ENCODE peak calls at places on chromosomes 5 and 9, in five cellular contexts. S is A549, K is fibroblast of lung, B is transverse colon, U is brain microvascular endothelial cell. G is an unnamed sample.
A peak's percentile ranks its signal among the peaks of the same experiment; 100 is the strongest.

GRCh38 chr9:96245399-96245798 is 56.6 kb downstream of the HSD17B3 start:
- DNase-seq in S (no peak), K (no peak), B (no peak), U (no peak), G (no peak)

GRCh38 chr5:82365744-82366228 is 87.6 kb upstream of the RPS23 start:
- DNase-seq in S (no peak), K (peak; percentile 89), B (no peak), U (peak; percentile 92), G (no peak)

GRCh38 chr5:38807570-38808461 is 38.0 kb upstream of the OSMR start:
- DNase-seq in S (no peak), K (peak; percentile 90), B (no peak), U (peak; percentile 65), G (peak; percentile 77)

GRCh38 chr9:72597181-72597517 is 75.7 kb downstream of the TMC1 start:
- DNase-seq in S (no peak), K (no peak), B (no peak), U (no peak), G (no peak)

GRCh38 chr5:139141410-139141809 is 56.8 kb downstream of the SIL1 start:
- DNase-seq in S (no peak), K (no peak), B (no peak), U (no peak), G (no peak)

GRCh38 chr9:703392-703791 is 138.1 kb upstream of the DMRT1 start:
- DNase-seq in S (no peak), K (no peak), B (no peak), U (no peak), G (no peak)

GRCh38 chr9:113796651-113797426 is 79.3 kb upstream of the ZNF618 start:
- DNase-seq in S (no peak), K (no peak), B (no peak), U (no peak), G (no peak)

GRCh38 chr5:14469485-14470377 is 111.9 kb upstream of the OTULINL start:
- DNase-seq in S (no peak), K (no peak), B (no peak), U (no peak), G (no peak)

GRCh38 chr5:43073597-43074546 is 33.8 kb upstream of the ANXA2R start:
- DNase-seq in S (peak; percentile 41), K (peak; percentile 36), B (peak; percentile 37), U (peak; percentile 41), G (no peak)

GRCh38 chr9:68949271-68950000 is 64.5 kb downstream of the PRKACG start:
- DNase-seq in S (no peak), K (peak; percentile 10), B (peak; percentile 34), U (no peak), G (no peak)

GRCh38 chr5:122908108-122908507 is 62.7 kb downstream of the SNX24 start:
- DNase-seq in S (no peak), K (no peak), B (no peak), U (no peak), G (no peak)

GRCh38 chr5:140235776-140236558 is 61.0 kb downstream of the CYSTM1 start:
- DNase-seq in S (no peak), K (no peak), B (no peak), U (no peak), G (no peak)

GRCh38 chr5:78734094-78734845 is 85.7 kb upstream of the LHFPL2 start:
- DNase-seq in S (no peak), K (no peak), B (no peak), U (no peak), G (no peak)

GRCh38 chr5:41797672-41798071 is 72.6 kb downstream of the OXCT1 start:
- DNase-seq in S (no peak), K (no peak), B (no peak), U (no peak), G (no peak)

GRCh38 chr5:41793156-41793770 is 77.0 kb downstream of the OXCT1 start:
- DNase-seq in S (no peak), K (peak; percentile 92), B (peak; percentile 8), U (peak; percentile 81), G (no peak)

GRCh38 chr5:41796061-41796460 is 74.2 kb downstream of the OXCT1 start:
- DNase-seq in S (no peak), K (no peak), B (no peak), U (no peak), G (no peak)

GRCh38 chr5:41794478-41794877 is 75.7 kb downstream of the OXCT1 start:
- DNase-seq in S (peak; percentile 5), K (peak; percentile 93), B (no peak), U (peak; percentile 97), G (peak; percentile 68)

DNA sequence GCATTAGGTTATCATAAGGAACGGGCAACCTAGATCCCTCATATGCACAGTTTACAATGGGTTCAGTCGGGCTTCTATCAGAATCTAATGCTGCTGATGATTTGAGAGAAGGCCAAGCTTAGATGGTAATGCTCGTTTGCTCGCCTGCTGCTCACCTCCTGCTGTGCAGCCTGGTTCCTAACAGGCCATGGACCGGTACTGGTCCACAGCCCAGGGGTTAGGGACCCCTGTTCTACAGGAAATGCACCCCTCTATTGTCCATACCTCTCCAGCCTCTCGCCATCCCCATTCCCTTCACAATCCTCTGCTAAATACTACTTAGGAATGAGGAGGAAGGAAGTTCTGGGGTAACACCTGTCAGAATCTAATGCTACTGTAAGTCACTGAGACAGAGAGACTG is 75.1 kb downstream of the OXCT1 start:
- DNase-seq in S (no peak), K (no peak), B (no peak), U (no peak), G (no peak)
- H3K4me3 ChIP-seq in S (no peak overlapping the region), K (no peak overlapping the region), B (no peak overlapping the region), U (no peak overlapping the region), G (no peak overlapping the region)

GRCh38 chr9:127907867-127908659 is 8.7 kb upstream of the ST6GALNAC6 start:
- DNase-seq in S (no peak), K (no peak), B (peak; percentile 8), U (no peak), G (no peak)
- TF ChIP-seq CTCF in S (no peak), K (no peak), B (no peak), U (no peak), G (no peak)

GRCh38 chr5:17192191-17192590 is 25.2 kb upstream of the BASP1 start:
- DNase-seq in S (no peak), K (no peak), B (no peak), U (peak; percentile 24), G (no peak)

GRCh38 chr5:17190799-17191391 is 26.5 kb upstream of the BASP1 start:
- DNase-seq in S (no peak), K (no peak), B (peak; percentile 23), U (peak; percentile 16), G (no peak)

GRCh38 chr5:17189381-17190036 is 27.9 kb upstream of the BASP1 start:
- DNase-seq in S (peak; percentile 49), K (peak; percentile 88), B (peak; percentile 83), U (peak; percentile 84), G (no peak)

GRCh38 chr5:17187401-17187800 is 30.0 kb upstream of the BASP1 start:
- DNase-seq in S (no peak), K (peak; percentile 44), B (no peak), U (peak; percentile 45), G (no peak)

GRCh38 chr5:17190242-17190778 is 27.1 kb upstream of the BASP1 start:
- DNase-seq in S (peak; percentile 33), K (peak; percentile 91), B (no peak), U (peak; percentile 76), G (peak; percentile 62)
- H3K4me3 ChIP-seq in S (no peak overlapping the region), K (peak overlapping the region; percentile 0), B (no peak overlapping the region), U (no peak overlapping the region), G (no peak overlapping the region)

GRCh38 chr9:135149876-135150275 is 62.4 kb downstream of the OLFM1 start:
- DNase-seq in S (no peak), K (no peak), B (no peak), U (no peak), G (no peak)

GRCh38 chr9:135152608-135153337 is 65.3 kb downstream of the OLFM1 start:
- DNase-seq in S (peak; percentile 39), K (no peak), B (no peak), U (no peak), G (no peak)

GRCh38 chr9:135148386-135148785 is 60.9 kb downstream of the OLFM1 start:
- DNase-seq in S (no peak), K (no peak), B (no peak), U (no peak), G (no peak)

GRCh38 chr9:135151905-135152304 is 64.4 kb downstream of the OLFM1 start:
- DNase-seq in S (no peak), K (no peak), B (no peak), U (no peak), G (no peak)

DNA sequence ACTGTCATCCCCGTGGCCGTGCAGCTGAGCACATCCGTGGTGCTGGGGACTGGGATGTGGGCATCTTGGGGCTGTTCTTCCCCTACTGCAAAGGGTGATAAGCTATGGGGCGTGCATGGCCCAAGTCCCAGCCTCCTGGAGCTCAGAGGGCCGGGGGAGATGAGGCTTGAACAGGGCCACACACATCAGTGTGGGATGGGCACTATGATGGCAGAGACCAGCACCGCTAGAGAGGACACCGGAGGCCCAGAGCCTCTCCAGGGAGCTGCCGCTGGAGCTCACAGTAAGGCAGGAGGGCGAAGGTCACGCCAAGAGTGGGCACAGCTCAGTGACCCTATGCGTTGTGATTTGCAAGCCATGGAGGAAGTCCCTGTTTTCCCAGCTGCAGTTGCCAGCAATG is 63.5 kb downstream of the OLFM1 start:
- DNase-seq in S (no peak), K (no peak), B (no peak), U (no peak), G (no peak)
- TF ChIP-seq CTCF in S (no peak), K (no peak), B (no peak), U (no peak), G (no peak)

DNA sequence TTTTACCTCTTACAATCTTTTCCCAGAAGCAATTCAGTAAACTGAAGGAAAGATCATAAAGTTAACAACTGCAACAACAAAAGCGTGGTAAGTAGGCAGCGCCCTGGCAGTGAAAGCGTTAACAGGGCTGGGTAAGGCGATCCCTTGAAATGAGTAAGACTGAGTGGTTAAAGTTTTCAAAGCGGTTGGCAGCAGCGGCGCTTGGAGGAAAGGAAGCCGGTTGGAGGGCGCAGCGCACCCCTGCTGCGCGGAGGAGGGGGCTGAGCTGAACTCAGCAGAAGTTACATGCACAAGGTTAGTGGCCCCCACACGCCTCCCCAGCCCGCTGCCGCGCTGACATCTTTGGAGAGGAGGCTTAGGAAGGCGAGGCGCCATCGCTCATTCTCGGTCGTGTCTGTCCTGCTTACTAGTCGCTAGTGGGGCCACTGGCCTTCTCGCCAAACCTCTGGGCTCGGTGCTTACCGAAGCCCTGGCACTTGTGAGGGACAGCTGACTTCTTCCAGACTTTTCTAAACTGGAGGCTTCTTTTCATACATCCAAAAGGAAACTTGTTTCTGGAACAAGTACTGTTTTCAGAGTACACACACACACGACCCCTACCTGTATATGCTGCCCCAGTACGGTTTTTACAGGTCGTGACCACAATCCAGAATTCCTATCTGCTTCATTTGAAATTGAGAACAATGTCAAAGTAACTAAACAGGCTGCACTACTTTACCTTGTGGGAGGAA is at the start of gene SH3RF2:
- DNase-seq in S (peak; percentile 88), K (peak; percentile 63), B (peak; percentile 91), U (peak; percentile 85), G (no peak)
- H3K4me3 ChIP-seq in S (peak within 1 kb of the TSS; percentile 45), K (peak within 1 kb of the TSS; percentile 62), B (peak within 1 kb of the TSS; percentile 39), U (peak within 1 kb of the TSS; percentile 65), G (peak within 1 kb of the TSS; percentile 56)